ENCODE peak calls at places on chromosomes 13 and 19, in seven cellular contexts. M is NCI-H1930; W is stimulated activated CD4-positive, alpha-beta T cell treated with anti-CD3 and anti-CD28 coated beads, TNF-alpha, amount 100 ng/mL, for 1 hour; J is cardiac fibroblast; A is kidney tubule cell; X is astrocyte of the hippocampus; I is GM12891. B is an unnamed sample.

GRCh38 chr19:15113245-15114152 is 6.3 kb downstream of the SYDE1 start:
- DNase-seq in M (no peak), A (no peak), W (no peak), X (no peak), J (no peak), I (no peak), B (no peak)

GRCh38 chr13:43316997-43317396 is 293.6 kb downstream of the DNAJC15 start:
- DNase-seq in I (no peak), A (peak), X (peak), J (peak), W (no peak), M (no peak), B (no peak)

GRCh38 chr19:10748924-10749434 is 31.1 kb downstream of the DNM2 start:
- DNase-seq in I (no peak), X (peak), A (peak), W (no peak), M (no peak), J (peak), B (peak)

GRCh38 chr19:42277821-42278809 is 9.1 kb downstream of the CIC start:
- DNase-seq in A (no peak), I (no peak), W (no peak), J (no peak), M (no peak), X (peak), B (no peak)

GRCh38 chr13:67416047-67416925 is 186.2 kb upstream of the PCDH9 start:
- DNase-seq in J (peak), M (no peak), I (no peak), X (peak), A (peak), W (no peak), B (no peak)

GRCh38 chr13:109846185-109846584 is 59.8 kb upstream of the IRS2 start:
- DNase-seq in X (no peak), J (no peak), M (no peak), W (no peak), A (no peak), I (no peak), B (no peak)

GRCh38 chr13:60090579-60090978 is 73.1 kb downstream of the DIAPH3 start:
- DNase-seq in M (no peak), X (peak), I (no peak), A (no peak), W (no peak), J (peak), B (no peak)

GRCh38 chr13:93151277-93151676 is 75.3 kb upstream of the GPC6 start:
- DNase-seq in A (peak), X (peak), W (no peak), M (no peak), I (no peak), J (peak), B (no peak)

GRCh38 chr19:56117889-56118288 is 3.2 kb downstream of the ZNF787 start:
- DNase-seq in I (no peak), X (no peak), M (no peak), W (no peak), J (no peak), A (no peak), B (no peak)

GRCh38 chr13:44932171-44932849 is 57.0 kb downstream of the NUFIP1 start:
- DNase-seq in A (no peak), W (no peak), J (peak), M (no peak), I (no peak), X (peak), B (no peak)

GRCh38 chr19:571127-571974 is 1.0 kb upstream of the BSG start:
- DNase-seq in A (peak), M (peak), I (no peak), X (peak), W (no peak), J (peak), B (no peak)

GRCh38 chr13:89822467-89822866 is 1525.0 kb upstream of the MIR17HG start:
- DNase-seq in W (no peak), I (no peak), X (no peak), A (no peak), J (no peak), M (no peak), B (no peak)

GRCh38 chr13:106513608-106514007 is 21.9 kb downstream of the EFNB2 start:
- DNase-seq in W (no peak), J (no peak), X (peak), M (no peak), A (no peak), I (no peak), B (no peak)